ENCODE peak calls at places on chromosomes 3 and 15, in ten cellular contexts. One of them, this sample, is unnamed.

GRCh38 chr15:80317389-80318169 is 65.6 kb upstream of the CTXND1 start:
- DNase-seq in AG09309: peak
- DNase-seq in lung: peak
- DNase-seq in brain microvascular endothelial cell: peak
- DNase-seq in osteocyte: no peak
- DNase-seq in endothelial cell: no peak
- DNase-seq in coronary artery: no peak
- DNase-seq in uterus: no peak
- DNase-seq in right atrium auricular region: peak
- DNase-seq in dorsolateral prefrontal cortex: no peak
- DNase-seq in this sample: peak

GRCh38 chr3:13595485-13595884 is 46.6 kb downstream of the FBLN2 start:
- DNase-seq in endothelial cell: no peak
- DNase-seq in coronary artery: no peak
- DNase-seq in AG09309: no peak
- DNase-seq in uterus: no peak
- DNase-seq in dorsolateral prefrontal cortex: no peak
- DNase-seq in brain microvascular endothelial cell: no peak
- DNase-seq in lung: no peak
- DNase-seq in right atrium auricular region: no peak
- DNase-seq in osteocyte: no peak
- DNase-seq in this sample: no peak

GRCh38 chr3:14768881-14769280 is 49.9 kb upstream of the FGD5 start:
- DNase-seq in brain microvascular endothelial cell: no peak
- DNase-seq in lung: peak
- DNase-seq in endothelial cell: no peak
- DNase-seq in right atrium auricular region: peak
- DNase-seq in dorsolateral prefrontal cortex: no peak
- DNase-seq in uterus: no peak
- DNase-seq in osteocyte: peak
- DNase-seq in coronary artery: no peak
- DNase-seq in AG09309: no peak
- DNase-seq in this sample: no peak

GRCh38 chr3:185151101-185151958 is 1.5 kb downstream of the C3orf70 start:
- DNase-seq in brain microvascular endothelial cell: no peak
- DNase-seq in coronary artery: no peak
- DNase-seq in AG09309: no peak
- DNase-seq in lung: no peak
- DNase-seq in right atrium auricular region: no peak
- DNase-seq in uterus: no peak
- DNase-seq in dorsolateral prefrontal cortex: no peak
- DNase-seq in osteocyte: no peak
- DNase-seq in endothelial cell: no peak
- DNase-seq in this sample: no peak

GRCh38 chr3:10204921-10205320 is 40.2 kb downstream of the IRAK2 start:
- DNase-seq in brain microvascular endothelial cell: no peak
- DNase-seq in dorsolateral prefrontal cortex: no peak
- DNase-seq in osteocyte: no peak
- DNase-seq in uterus: no peak
- DNase-seq in coronary artery: no peak
- DNase-seq in endothelial cell: no peak
- DNase-seq in right atrium auricular region: no peak
- DNase-seq in lung: no peak
- DNase-seq in AG09309: no peak
- DNase-seq in this sample: no peak

GRCh38 chr3:97970131-97970530 is 2.1 kb downstream of the RIOX2 start:
- DNase-seq in coronary artery: no peak
- DNase-seq in endothelial cell: no peak
- DNase-seq in dorsolateral prefrontal cortex: no peak
- DNase-seq in uterus: no peak
- DNase-seq in osteocyte: no peak
- DNase-seq in brain microvascular endothelial cell: no peak
- DNase-seq in lung: no peak
- DNase-seq in right atrium auricular region: no peak
- DNase-seq in AG09309: no peak
- DNase-seq in this sample: no peak

GRCh38 chr3:171284308-171285075 is 175.7 kb downstream of the TNIK start:
- DNase-seq in endothelial cell: no peak
- DNase-seq in uterus: peak
- DNase-seq in coronary artery: no peak
- DNase-seq in brain microvascular endothelial cell: peak
- DNase-seq in right atrium auricular region: peak
- DNase-seq in dorsolateral prefrontal cortex: no peak
- DNase-seq in lung: no peak
- DNase-seq in osteocyte: no peak
- DNase-seq in AG09309: peak
- DNase-seq in this sample: peak

GRCh38 chr3:73098026-73098425 is 36.6 kb downstream of the EBLN2 start:
- DNase-seq in endothelial cell: no peak
- DNase-seq in brain microvascular endothelial cell: no peak
- DNase-seq in osteocyte: no peak
- DNase-seq in lung: no peak
- DNase-seq in right atrium auricular region: no peak
- DNase-seq in dorsolateral prefrontal cortex: no peak
- DNase-seq in uterus: no peak
- DNase-seq in AG09309: no peak
- DNase-seq in coronary artery: no peak
- DNase-seq in this sample: no peak

GRCh38 chr3:55189359-55189801 is 261.5 kb upstream of the LRTM1 start:
- DNase-seq in uterus: no peak
- DNase-seq in lung: no peak
- DNase-seq in AG09309: peak
- DNase-seq in endothelial cell: no peak
- DNase-seq in osteocyte: no peak
- DNase-seq in dorsolateral prefrontal cortex: no peak
- DNase-seq in coronary artery: no peak
- DNase-seq in right atrium auricular region: no peak
- DNase-seq in brain microvascular endothelial cell: peak
- DNase-seq in this sample: peak

GRCh38 chr3:20772869-20773268 is 586.9 kb upstream of the SGO1 start:
- DNase-seq in lung: no peak
- DNase-seq in dorsolateral prefrontal cortex: no peak
- DNase-seq in uterus: no peak
- DNase-seq in osteocyte: no peak
- DNase-seq in brain microvascular endothelial cell: no peak
- DNase-seq in AG09309: no peak
- DNase-seq in endothelial cell: no peak
- DNase-seq in right atrium auricular region: no peak
- DNase-seq in coronary artery: no peak
- DNase-seq in this sample: no peak

GRCh38 chr3:112097378-112097777 is 11.2 kb downstream of the C3orf52 start:
- DNase-seq in brain microvascular endothelial cell: peak
- DNase-seq in endothelial cell: no peak
- DNase-seq in lung: peak
- DNase-seq in AG09309: peak
- DNase-seq in dorsolateral prefrontal cortex: no peak
- DNase-seq in osteocyte: no peak
- DNase-seq in right atrium auricular region: no peak
- DNase-seq in coronary artery: no peak
- DNase-seq in uterus: no peak
- DNase-seq in this sample: peak

GRCh38 chr3:62046326-62046725 is 327.0 kb downstream of the FEZF2 start:
- DNase-seq in dorsolateral prefrontal cortex: no peak
- DNase-seq in lung: no peak
- DNase-seq in right atrium auricular region: no peak
- DNase-seq in AG09309: no peak
- DNase-seq in osteocyte: no peak
- DNase-seq in brain microvascular endothelial cell: peak
- DNase-seq in uterus: no peak
- DNase-seq in coronary artery: no peak
- DNase-seq in endothelial cell: no peak
- DNase-seq in this sample: peak

GRCh38 chr3:11711826-11712225 is 68.1 kb upstream of the VGLL4 start:
- DNase-seq in endothelial cell: no peak
- DNase-seq in uterus: no peak
- DNase-seq in AG09309: no peak
- DNase-seq in osteocyte: no peak
- DNase-seq in lung: no peak
- DNase-seq in right atrium auricular region: no peak
- DNase-seq in brain microvascular endothelial cell: no peak
- DNase-seq in dorsolateral prefrontal cortex: peak
- DNase-seq in coronary artery: no peak
- DNase-seq in this sample: no peak

GRCh38 chr3:149332781-149333517 is 487 bp downstream of the TM4SF18 start:
- DNase-seq in lung: no peak
- DNase-seq in coronary artery: no peak
- DNase-seq in dorsolateral prefrontal cortex: no peak
- DNase-seq in brain microvascular endothelial cell: no peak
- DNase-seq in uterus: no peak
- DNase-seq in osteocyte: no peak
- DNase-seq in endothelial cell: no peak
- DNase-seq in right atrium auricular region: no peak
- DNase-seq in AG09309: no peak
- DNase-seq in this sample: peak

GRCh38 chr3:29026959-29027358 is 253.9 kb upstream of the RBMS3 start:
- DNase-seq in dorsolateral prefrontal cortex: no peak
- DNase-seq in osteocyte: no peak
- DNase-seq in AG09309: no peak
- DNase-seq in coronary artery: no peak
- DNase-seq in lung: no peak
- DNase-seq in uterus: no peak
- DNase-seq in endothelial cell: no peak
- DNase-seq in right atrium auricular region: no peak
- DNase-seq in brain microvascular endothelial cell: no peak
- DNase-seq in this sample: peak

GRCh38 chr3:193883551-193883950 is 252.4 kb upstream of the HES1 start:
- DNase-seq in uterus: no peak
- DNase-seq in coronary artery: no peak
- DNase-seq in endothelial cell: no peak
- DNase-seq in lung: no peak
- DNase-seq in dorsolateral prefrontal cortex: no peak
- DNase-seq in AG09309: no peak
- DNase-seq in osteocyte: no peak
- DNase-seq in right atrium auricular region: no peak
- DNase-seq in brain microvascular endothelial cell: no peak
- DNase-seq in this sample: peak

GRCh38 chr3:107430214-107431047 is 53.2 kb downstream of the CCDC54 start:
- DNase-seq in endothelial cell: peak
- DNase-seq in right atrium auricular region: no peak
- DNase-seq in osteocyte: no peak
- DNase-seq in coronary artery: no peak
- DNase-seq in uterus: peak
- DNase-seq in dorsolateral prefrontal cortex: no peak
- DNase-seq in brain microvascular endothelial cell: peak
- DNase-seq in AG09309: no peak
- DNase-seq in lung: no peak
- DNase-seq in this sample: peak

GRCh38 chr3:196192036-196193001 is 18.9 kb downstream of the ZDHHC19 start:
- DNase-seq in right atrium auricular region: no peak
- DNase-seq in coronary artery: no peak
- DNase-seq in AG09309: no peak
- DNase-seq in uterus: no peak
- DNase-seq in lung: no peak
- DNase-seq in osteocyte: no peak
- DNase-seq in dorsolateral prefrontal cortex: no peak
- DNase-seq in endothelial cell: no peak
- DNase-seq in brain microvascular endothelial cell: no peak
- DNase-seq in this sample: no peak
- TF ChIP-seq CTCF in right atrium auricular region: no peak
- TF ChIP-seq CTCF in coronary artery: no peak
- TF ChIP-seq CTCF in AG09309: no peak
- TF ChIP-seq CTCF in uterus: no peak
- TF ChIP-seq CTCF in lung: no peak
- TF ChIP-seq CTCF in osteocyte: no peak
- TF ChIP-seq CTCF in dorsolateral prefrontal cortex: no peak
- TF ChIP-seq CTCF in endothelial cell: peak
- TF ChIP-seq CTCF in brain microvascular endothelial cell: peak
- TF ChIP-seq CTCF in this sample: no peak

GRCh38 chr3:19065027-19065426 is 83.3 kb upstream of the KCNH8 start:
- DNase-seq in right atrium auricular region: no peak
- DNase-seq in endothelial cell: no peak
- DNase-seq in lung: no peak
- DNase-seq in brain microvascular endothelial cell: no peak
- DNase-seq in AG09309: no peak
- DNase-seq in osteocyte: no peak
- DNase-seq in dorsolateral prefrontal cortex: peak
- DNase-seq in coronary artery: no peak
- DNase-seq in uterus: no peak
- DNase-seq in this sample: no peak
- TF ChIP-seq CTCF in right atrium auricular region: no peak
- TF ChIP-seq CTCF in endothelial cell: no peak
- TF ChIP-seq CTCF in lung: no peak
- TF ChIP-seq CTCF in brain microvascular endothelial cell: no peak
- TF ChIP-seq CTCF in AG09309: no peak
- TF ChIP-seq CTCF in osteocyte: peak
- TF ChIP-seq CTCF in dorsolateral prefrontal cortex: peak
- TF ChIP-seq CTCF in coronary artery: no peak
- TF ChIP-seq CTCF in uterus: no peak
- TF ChIP-seq CTCF in this sample: no peak

DNA sequence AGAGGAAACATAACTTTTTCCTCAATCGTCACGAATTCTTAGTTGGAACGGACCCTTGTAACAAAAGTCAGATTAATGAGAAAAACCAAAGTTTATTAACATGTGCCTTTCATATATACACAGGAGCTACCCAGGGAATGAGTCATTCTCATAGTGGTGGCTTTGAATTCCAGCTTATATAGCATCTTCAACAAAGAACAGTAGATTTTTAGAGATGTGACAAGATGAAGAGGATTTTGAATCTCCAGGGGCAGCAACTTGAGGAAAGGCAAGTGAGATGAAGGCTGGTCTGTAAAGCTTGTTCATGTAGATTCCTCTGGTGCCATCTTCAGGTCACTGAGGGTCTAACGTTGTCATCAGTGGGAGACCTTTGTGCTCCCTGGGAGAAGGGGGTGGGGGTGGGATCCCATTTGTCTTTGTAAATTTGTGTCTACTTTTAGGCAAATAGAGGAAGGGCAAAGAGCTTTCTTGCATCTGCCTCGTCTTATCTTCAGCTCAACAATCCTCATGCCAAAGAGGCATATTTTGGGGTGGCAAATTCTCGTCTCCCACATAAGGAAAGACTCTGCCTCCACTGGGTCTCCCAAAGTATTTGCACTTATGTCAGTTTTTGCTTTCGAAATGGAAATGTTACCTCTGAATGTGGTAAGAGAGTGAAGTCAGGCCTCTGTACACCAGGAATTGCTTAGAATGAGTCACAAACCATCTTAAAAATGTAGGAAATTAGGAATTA is 29.5 kb downstream of the CLEC3B start:
- DNase-seq in osteocyte: no peak
- DNase-seq in dorsolateral prefrontal cortex: no peak
- DNase-seq in AG09309: no peak
- DNase-seq in uterus: no peak
- DNase-seq in brain microvascular endothelial cell: no peak
- DNase-seq in endothelial cell: peak
- DNase-seq in coronary artery: no peak
- DNase-seq in lung: no peak
- DNase-seq in right atrium auricular region: no peak
- DNase-seq in this sample: peak
- TF ChIP-seq CTCF in osteocyte: peak
- TF ChIP-seq CTCF in dorsolateral prefrontal cortex: peak
- TF ChIP-seq CTCF in AG09309: peak
- TF ChIP-seq CTCF in uterus: no peak
- TF ChIP-seq CTCF in brain microvascular endothelial cell: peak
- TF ChIP-seq CTCF in endothelial cell: peak
- TF ChIP-seq CTCF in coronary artery: no peak
- TF ChIP-seq CTCF in lung: no peak
- TF ChIP-seq CTCF in right atrium auricular region: no peak
- TF ChIP-seq CTCF in this sample: no peak

DNA sequence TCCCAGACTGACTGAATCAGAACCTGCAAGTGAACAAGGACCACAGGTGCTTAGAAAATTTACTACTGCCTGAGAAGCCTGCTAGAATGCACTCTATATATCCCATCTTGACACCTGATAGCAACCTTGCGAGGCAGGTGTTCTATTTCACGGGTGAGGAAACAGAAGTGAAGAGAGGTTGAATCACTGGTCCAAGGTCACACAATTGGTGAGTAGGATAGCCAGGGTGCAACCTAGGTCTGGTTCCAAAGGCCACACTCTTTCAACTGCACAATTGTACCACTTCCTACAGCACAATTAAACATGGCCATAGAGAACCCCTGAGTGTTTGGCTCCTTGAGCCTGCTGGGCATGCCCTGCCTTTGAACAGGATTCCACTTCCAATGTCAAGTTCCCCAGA is 87.0 kb downstream of the RAB11A start:
- DNase-seq in osteocyte: no peak
- DNase-seq in coronary artery: no peak
- DNase-seq in brain microvascular endothelial cell: no peak
- DNase-seq in uterus: no peak
- DNase-seq in lung: no peak
- DNase-seq in right atrium auricular region: no peak
- DNase-seq in AG09309: no peak
- DNase-seq in dorsolateral prefrontal cortex: no peak
- DNase-seq in endothelial cell: no peak
- DNase-seq in this sample: no peak
- TF ChIP-seq CTCF in osteocyte: no peak
- TF ChIP-seq CTCF in coronary artery: no peak
- TF ChIP-seq CTCF in brain microvascular endothelial cell: no peak
- TF ChIP-seq CTCF in uterus: no peak
- TF ChIP-seq CTCF in lung: no peak
- TF ChIP-seq CTCF in right atrium auricular region: no peak
- TF ChIP-seq CTCF in AG09309: no peak
- TF ChIP-seq CTCF in dorsolateral prefrontal cortex: no peak
- TF ChIP-seq CTCF in endothelial cell: no peak
- TF ChIP-seq CTCF in this sample: no peak

This sample was measured in astrocyte of the spinal cord.